ENCODE peak calls at places on chromosomes 4 and X, in six cellular contexts. H is MG63, N is mucosa of descending colon, C is SK-N-SH, G is MM.1S, F is tibial nerve. I is an unnamed sample. For H3K9me3, the result is how much of the 10 kb centered on the place peaks cover.

GRCh38 chr4:172980178-172980577 is 188.4 kb upstream of the GALNT7 start:
- DNase-seq in H (no peak), N (no peak), C (no peak), G (no peak), F (no peak), I (no peak)

GRCh38 chrX:45775462-45775861 is 574.8 kb upstream of the DIPK2B start:
- DNase-seq in N (no peak), G (no peak), F (no peak), C (no peak), H (peak), I (no peak)

GRCh38 chr4:78644744-78645330 is 93.3 kb downstream of the ANXA3 start:
- DNase-seq in C (peak), G (peak), N (no peak), H (peak), F (peak), I (peak)

GRCh38 chr4:37682701-37683401 is 3.3 kb downstream of the RELL1 start:
- DNase-seq in H (no peak), G (peak), N (no peak), F (no peak), C (no peak), I (no peak)

GRCh38 chrX:133697656-133698055 is 282.4 kb upstream of the GPC4 start:
- DNase-seq in H (no peak), N (no peak), F (no peak), C (no peak), G (no peak), I (no peak)

GRCh38 chrX:152930516-152930915 is 32.6 kb downstream of the ZNF185 start:
- DNase-seq in C (no peak), N (no peak), H (no peak), F (no peak), G (no peak), I (peak)

GRCh38 chr4:1556541-1557220 is 127.4 kb downstream of the FAM53A start:
- DNase-seq in F (no peak), C (peak), G (no peak), H (no peak), N (no peak), I (no peak)

GRCh38 chrX:96576358-96576757 is 108.3 kb upstream of the DIAPH2 start:
- DNase-seq in G (no peak), H (peak), N (no peak), F (no peak), C (no peak), I (no peak)

GRCh38 chrX:37912286-37912685 is 64.9 kb upstream of the DYNLT3 start:
- DNase-seq in C (no peak), N (no peak), F (no peak), G (no peak), H (peak), I (no peak)

GRCh38 chr4:56181140-56181950 is 205.9 kb downstream of the AASDH start:
- DNase-seq in C (no peak), G (no peak), H (peak), F (no peak), N (no peak), I (no peak)

GRCh38 chr4:72666910-72667309 is 97.9 kb upstream of the ADAMTS3 start:
- DNase-seq in C (no peak), H (no peak), N (peak), F (no peak), G (no peak), I (no peak)

DNA sequence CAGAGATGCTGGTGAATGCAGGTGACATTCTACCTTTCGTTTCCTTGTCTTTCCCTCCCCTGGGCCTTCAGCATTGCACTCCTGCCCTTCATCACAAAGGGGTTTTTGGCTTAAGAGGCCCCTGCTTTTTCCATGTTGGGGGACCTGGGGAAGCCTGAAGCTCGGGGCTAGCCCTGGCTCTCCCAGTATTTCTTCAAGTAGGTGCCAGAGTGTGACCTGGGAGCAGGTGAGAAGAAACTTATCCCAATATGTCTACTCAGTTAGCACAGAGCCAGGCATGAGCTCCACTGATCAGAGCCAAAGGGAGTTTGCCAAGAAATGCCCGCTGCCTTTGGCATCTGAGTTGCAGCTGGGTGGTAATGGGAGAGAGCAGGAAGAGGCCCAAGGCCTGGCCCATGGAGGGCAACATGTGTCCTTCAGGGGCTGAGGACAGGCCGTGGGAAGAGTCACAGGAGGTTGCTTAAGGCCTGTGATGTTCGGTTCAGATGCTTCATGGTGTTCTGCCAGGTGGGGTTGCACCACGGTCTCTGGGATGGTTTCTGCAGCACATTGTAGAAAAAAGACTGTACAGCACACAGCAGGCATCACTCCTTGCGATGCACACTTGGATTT is 7.6 kb downstream of the PRRG3 start:
- DNase-seq in C (no peak), F (no peak), N (no peak), H (no peak), G (no peak), I (no peak)
- H3K9me3 ChIP-seq in C (under half), F (under half), N (under half), H (under half), G (under half), I (under half)

DNA sequence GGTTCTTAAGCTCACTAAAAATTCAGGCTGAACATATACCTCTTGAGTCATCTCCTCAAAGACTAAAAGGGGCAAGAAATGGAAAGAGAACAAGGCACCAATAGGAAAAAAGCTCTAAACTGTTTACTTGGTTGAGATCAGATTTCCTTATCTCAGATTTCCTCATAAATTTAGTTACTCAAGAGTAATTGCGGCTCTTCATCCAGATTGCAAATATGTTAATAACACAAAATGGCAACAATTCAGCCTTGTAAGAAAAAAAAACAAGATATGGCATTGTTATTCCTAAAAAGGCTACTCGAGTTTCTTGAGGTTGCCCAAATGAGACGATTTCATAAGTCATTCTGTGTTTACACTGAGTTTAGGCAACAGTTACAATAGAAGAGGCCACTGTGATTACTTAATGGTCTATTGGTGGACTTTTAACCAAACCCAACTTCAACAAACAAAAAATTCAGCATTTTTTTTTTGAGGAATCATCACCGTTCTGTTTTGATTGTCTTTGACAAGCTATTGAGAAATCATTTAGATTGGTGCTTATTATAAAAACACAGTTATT is 97.9 kb upstream of the PDHA1 start:
- DNase-seq in F (no peak), N (no peak), G (no peak), C (no peak), H (no peak), I (no peak)
- H3K9me3 ChIP-seq in F (under half), N (under half), G (under half), C (under half), H (under half), I (under half)

DNA sequence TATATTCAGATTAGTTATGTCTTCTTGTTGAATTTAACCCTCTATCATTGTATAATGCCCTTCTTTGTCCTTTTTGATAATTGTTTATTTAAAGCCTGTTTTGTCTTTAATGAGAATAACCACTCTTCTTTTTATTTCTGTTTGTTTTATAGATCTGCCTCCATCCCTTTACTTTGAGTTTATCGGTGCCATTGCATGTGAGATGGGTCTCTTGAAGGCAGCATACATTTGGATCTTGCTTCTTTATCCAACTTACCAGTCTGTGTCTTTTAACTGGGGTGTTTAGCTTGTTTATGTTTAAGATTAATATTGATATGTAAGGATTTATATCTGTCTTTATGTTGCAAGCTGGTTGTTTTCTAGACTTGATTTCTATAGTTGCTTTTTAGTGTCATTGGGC is 115.8 kb downstream of the RTL3 start:
- DNase-seq in F (no peak), G (no peak), C (no peak), H (no peak), N (no peak), I (no peak)
- H3K9me3 ChIP-seq in F (under half), G (under half), C (under half), H (under half), N (under half), I (under half)

GRCh38 chrX:4994855-4995254 is 1233.8 kb downstream of the NLGN4X start:
- DNase-seq in H (no peak), F (no peak), N (no peak), C (no peak), G (no peak), I (no peak)
- H3K9me3 ChIP-seq in H (under half), F (under half), N (under half), C (under half), G (under half), I (under half)

GRCh38 chrX:64218023-64218422 is 12.4 kb downstream of the ASB12 start:
- DNase-seq in N (no peak), C (no peak), G (no peak), F (no peak), H (no peak), I (no peak)
- H3K9me3 ChIP-seq in N (under half), C (under half), G (under half), F (under half), H (under half), I (under half)